ENCODE peak calls at places on chromosome 20, in eight cellular contexts. One of them, this sample, is unnamed.

GRCh38 chr20:46559685-46560440 is 9.4 kb upstream of the OCSTAMP start:
- DNase-seq in prostate gland: no peak
- DNase-seq in body of pancreas: no peak
- DNase-seq in A549: no peak
- DNase-seq in vagina: no peak
- DNase-seq in right lobe of liver: no peak
- DNase-seq in sigmoid colon: no peak
- DNase-seq in HCT116: no peak
- DNase-seq in this sample: no peak

GRCh38 chr20:38221041-38221589 is 39.4 kb downstream of the KIAA1755 start:
- DNase-seq in HCT116: peak; percentile 46
- DNase-seq in vagina: no peak
- DNase-seq in prostate gland: no peak
- DNase-seq in right lobe of liver: peak; percentile 73
- DNase-seq in A549: peak; percentile 73
- DNase-seq in body of pancreas: peak; percentile 61
- DNase-seq in sigmoid colon: peak; percentile 80
- DNase-seq in this sample: no peak

GRCh38 chr20:62627901-62628612 is 14.2 kb upstream of the SLCO4A1 start:
- DNase-seq in sigmoid colon: no peak
- DNase-seq in prostate gland: no peak
- DNase-seq in A549: no peak
- DNase-seq in vagina: no peak
- DNase-seq in HCT116: no peak
- DNase-seq in body of pancreas: no peak
- DNase-seq in right lobe of liver: peak; percentile 35
- DNase-seq in this sample: peak; percentile 49

GRCh38 chr20:62596486-62596885 is 45.8 kb upstream of the SLCO4A1 start:
- DNase-seq in body of pancreas: no peak
- DNase-seq in right lobe of liver: no peak
- DNase-seq in prostate gland: no peak
- DNase-seq in HCT116: no peak
- DNase-seq in A549: no peak
- DNase-seq in sigmoid colon: no peak
- DNase-seq in vagina: no peak
- DNase-seq in this sample: no peak

GRCh38 chr20:32452776-32453466 is 94.8 kb downstream of the ASXL1 start:
- DNase-seq in HCT116: no peak
- DNase-seq in sigmoid colon: no peak
- DNase-seq in body of pancreas: no peak
- DNase-seq in prostate gland: no peak
- DNase-seq in vagina: no peak
- DNase-seq in A549: no peak
- DNase-seq in right lobe of liver: peak; percentile 50
- DNase-seq in this sample: no peak

GRCh38 chr20:44572551-44573500 is 9.6 kb upstream of the PKIG start:
- DNase-seq in body of pancreas: no peak
- DNase-seq in HCT116: no peak
- DNase-seq in prostate gland: peak; percentile 50
- DNase-seq in right lobe of liver: no peak
- DNase-seq in vagina: no peak
- DNase-seq in A549: peak; percentile 43
- DNase-seq in sigmoid colon: peak; percentile 86
- DNase-seq in this sample: peak; percentile 73

GRCh38 chr20:63274381-63275228 is 2.0 kb downstream of the ARFGAP1 start:
- DNase-seq in A549: no peak
- DNase-seq in HCT116: no peak
- DNase-seq in vagina: no peak
- DNase-seq in sigmoid colon: no peak
- DNase-seq in body of pancreas: peak; percentile 47
- DNase-seq in right lobe of liver: no peak
- DNase-seq in prostate gland: no peak
- DNase-seq in this sample: no peak

GRCh38 chr20:45128066-45128465 is 3.8 kb upstream of the WFDC12 start:
- DNase-seq in prostate gland: no peak
- DNase-seq in body of pancreas: no peak
- DNase-seq in HCT116: no peak
- DNase-seq in sigmoid colon: no peak
- DNase-seq in right lobe of liver: no peak
- DNase-seq in A549: no peak
- DNase-seq in vagina: no peak
- DNase-seq in this sample: no peak

GRCh38 chr20:58682656-58683055 is 9.9 kb upstream of the NPEPL1 start:
- DNase-seq in vagina: no peak
- DNase-seq in sigmoid colon: no peak
- DNase-seq in prostate gland: no peak
- DNase-seq in body of pancreas: no peak
- DNase-seq in HCT116: no peak
- DNase-seq in right lobe of liver: no peak
- DNase-seq in A549: no peak
- DNase-seq in this sample: no peak

GRCh38 chr20:62202083-62202395 is 18.0 kb downstream of the HRH3 start:
- DNase-seq in prostate gland: no peak
- DNase-seq in vagina: no peak
- DNase-seq in A549: no peak
- DNase-seq in sigmoid colon: no peak
- DNase-seq in HCT116: no peak
- DNase-seq in right lobe of liver: peak; percentile 11
- DNase-seq in body of pancreas: no peak
- DNase-seq in this sample: no peak

GRCh38 chr20:43363506-43363905 is 94.2 kb upstream of the SRSF6 start:
- DNase-seq in body of pancreas: no peak
- DNase-seq in vagina: no peak
- DNase-seq in HCT116: no peak
- DNase-seq in right lobe of liver: no peak
- DNase-seq in prostate gland: no peak
- DNase-seq in sigmoid colon: no peak
- DNase-seq in A549: no peak
- DNase-seq in this sample: no peak

GRCh38 chr20:3935956-3936340 is 46.8 kb downstream of the PANK2 start:
- DNase-seq in right lobe of liver: no peak
- DNase-seq in vagina: no peak
- DNase-seq in body of pancreas: no peak
- DNase-seq in HCT116: no peak
- DNase-seq in prostate gland: no peak
- DNase-seq in A549: no peak
- DNase-seq in sigmoid colon: no peak
- DNase-seq in this sample: no peak

GRCh38 chr20:33465536-33466302 is 22.2 kb upstream of the SNTA1 start:
- DNase-seq in A549: no peak
- DNase-seq in HCT116: no peak
- DNase-seq in prostate gland: no peak
- DNase-seq in right lobe of liver: no peak
- DNase-seq in body of pancreas: no peak
- DNase-seq in sigmoid colon: peak; percentile 67
- DNase-seq in vagina: no peak
- DNase-seq in this sample: no peak

GRCh38 chr20:49563015-49563980 is 4.6 kb downstream of the PTGIS start:
- DNase-seq in right lobe of liver: no peak
- DNase-seq in HCT116: no peak
- DNase-seq in A549: no peak
- DNase-seq in prostate gland: no peak
- DNase-seq in vagina: no peak
- DNase-seq in sigmoid colon: peak; percentile 30
- DNase-seq in body of pancreas: no peak
- DNase-seq in this sample: no peak

DNA sequence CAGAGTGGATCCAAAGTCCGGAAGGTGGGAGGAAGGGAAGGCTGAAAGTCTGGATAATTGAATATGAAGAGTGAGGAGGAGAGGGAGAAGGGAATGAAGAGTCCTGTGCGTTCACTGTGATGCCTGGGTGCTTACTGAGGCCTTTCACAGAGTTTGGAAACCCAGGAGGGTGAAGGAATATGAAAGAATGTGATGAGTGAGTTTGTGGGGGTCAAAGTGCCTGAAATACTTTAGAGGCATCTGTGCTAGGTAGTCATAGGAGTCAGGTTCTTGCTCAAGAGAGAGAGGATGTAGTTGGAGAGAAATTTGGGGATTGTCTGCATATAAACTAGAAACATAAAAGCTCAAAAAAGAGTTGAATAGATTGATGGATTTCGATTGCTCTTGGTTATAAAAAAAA is 20.7 kb downstream of the NKX2-4 start:
- DNase-seq in vagina: no peak
- DNase-seq in HCT116: no peak
- DNase-seq in right lobe of liver: no peak
- DNase-seq in prostate gland: no peak
- DNase-seq in sigmoid colon: no peak
- DNase-seq in body of pancreas: no peak
- DNase-seq in A549: no peak
- DNase-seq in this sample: no peak
- H3K4me1 ChIP-seq in vagina: peaks cover 7% of the 10 kb centered on the region
- H3K4me1 ChIP-seq in HCT116: no peaks in the 10 kb centered on the region
- H3K4me1 ChIP-seq in right lobe of liver: peaks cover 8% of the 10 kb centered on the region
- H3K4me1 ChIP-seq in prostate gland: no peaks in the 10 kb centered on the region
- H3K4me1 ChIP-seq in sigmoid colon: no peaks in the 10 kb centered on the region
- H3K4me1 ChIP-seq in body of pancreas: peaks cover 10% of the 10 kb centered on the region
- H3K4me1 ChIP-seq in A549: peaks cover 16% of the 10 kb centered on the region
- H3K4me1 ChIP-seq in this sample: peaks cover 3% of the 10 kb centered on the region

GRCh38 chr20:2698912-2699311 is 6.3 kb downstream of the EBF4 start:
- DNase-seq in right lobe of liver: no peak
- DNase-seq in A549: no peak
- DNase-seq in sigmoid colon: peak; percentile 48
- DNase-seq in HCT116: no peak
- DNase-seq in vagina: no peak
- DNase-seq in prostate gland: peak; percentile 1
- DNase-seq in body of pancreas: no peak
- DNase-seq in this sample: no peak

GRCh38 chr20:2700913-2701620 is 8.5 kb downstream of the EBF4 start:
- DNase-seq in sigmoid colon: no peak
- DNase-seq in vagina: no peak
- DNase-seq in right lobe of liver: no peak
- DNase-seq in A549: no peak
- DNase-seq in HCT116: no peak
- DNase-seq in body of pancreas: no peak
- DNase-seq in prostate gland: no peak
- DNase-seq in this sample: no peak

GRCh38 chr20:2701671-2702081 is 9.1 kb downstream of the EBF4 start:
- DNase-seq in sigmoid colon: no peak
- DNase-seq in body of pancreas: no peak
- DNase-seq in HCT116: no peak
- DNase-seq in right lobe of liver: no peak
- DNase-seq in vagina: no peak
- DNase-seq in A549: no peak
- DNase-seq in prostate gland: no peak
- DNase-seq in this sample: no peak

GRCh38 chr20:2698186-2698817 is 5.7 kb downstream of the EBF4 start:
- DNase-seq in body of pancreas: no peak
- DNase-seq in right lobe of liver: no peak
- DNase-seq in vagina: peak; percentile 80
- DNase-seq in HCT116: no peak
- DNase-seq in prostate gland: peak; percentile 2
- DNase-seq in A549: no peak
- DNase-seq in sigmoid colon: peak; percentile 61
- DNase-seq in this sample: peak; percentile 8

DNA sequence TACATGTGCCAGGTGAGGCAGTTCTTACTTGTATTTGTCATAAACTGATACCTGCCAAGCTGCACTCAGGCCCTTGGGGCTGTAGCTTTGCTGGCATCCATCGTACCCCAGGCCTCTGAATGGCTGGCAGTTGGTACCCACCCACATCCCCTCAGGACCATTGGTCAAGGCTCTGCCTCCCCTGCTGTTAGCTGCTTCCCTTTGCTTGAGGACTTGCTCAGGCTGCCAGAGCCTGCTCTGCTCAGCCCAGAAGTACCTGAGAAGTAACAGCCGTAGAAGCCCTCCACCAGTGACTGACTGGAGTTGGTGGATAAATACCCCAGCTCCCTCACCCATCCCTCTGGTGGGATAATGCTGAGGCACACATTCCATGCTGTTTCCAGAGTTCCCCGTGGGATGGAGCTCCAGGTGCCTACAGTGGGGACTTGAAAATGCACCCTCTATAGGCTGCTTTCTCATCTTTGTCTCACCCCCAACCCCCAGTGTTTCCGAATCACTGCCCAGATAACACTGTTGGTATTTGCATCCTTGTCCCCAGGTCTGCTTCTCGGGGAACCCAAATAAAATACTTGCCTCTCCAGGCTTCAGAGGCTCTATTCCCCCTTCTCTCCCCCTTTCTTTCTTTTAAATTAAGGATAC is 7.3 kb downstream of the EBF4 start:
- DNase-seq in HCT116: no peak
- DNase-seq in body of pancreas: no peak
- DNase-seq in prostate gland: no peak
- DNase-seq in A549: no peak
- DNase-seq in sigmoid colon: no peak
- DNase-seq in right lobe of liver: no peak
- DNase-seq in vagina: no peak
- DNase-seq in this sample: no peak
- TF ChIP-seq POLR2A in HCT116: no peak
- TF ChIP-seq POLR2A in body of pancreas: no peak
- TF ChIP-seq POLR2A in prostate gland: no peak
- TF ChIP-seq POLR2A in A549: no peak
- TF ChIP-seq POLR2A in sigmoid colon: no peak
- TF ChIP-seq POLR2A in right lobe of liver: no peak
- TF ChIP-seq POLR2A in vagina: no peak
- TF ChIP-seq POLR2A in this sample: no peak

GRCh38 chr20:57326667-57327455 is 2.7 kb upstream of the SPO11 start:
- DNase-seq in body of pancreas: no peak
- DNase-seq in vagina: no peak
- DNase-seq in right lobe of liver: no peak
- DNase-seq in sigmoid colon: no peak
- DNase-seq in HCT116: peak; percentile 33
- DNase-seq in prostate gland: peak; percentile 62
- DNase-seq in A549: no peak
- DNase-seq in this sample: peak; percentile 77
- H3K4me1 ChIP-seq in body of pancreas: no peaks in the 10 kb centered on the region
- H3K4me1 ChIP-seq in vagina: peaks cover 21% of the 10 kb centered on the region
- H3K4me1 ChIP-seq in right lobe of liver: no peaks in the 10 kb centered on the region
- H3K4me1 ChIP-seq in sigmoid colon: no peaks in the 10 kb centered on the region
- H3K4me1 ChIP-seq in HCT116: peaks cover 21% of the 10 kb centered on the region
- H3K4me1 ChIP-seq in prostate gland: no peaks in the 10 kb centered on the region
- H3K4me1 ChIP-seq in A549: no peaks in the 10 kb centered on the region
- H3K4me1 ChIP-seq in this sample: peaks cover 7% of the 10 kb centered on the region

DNA sequence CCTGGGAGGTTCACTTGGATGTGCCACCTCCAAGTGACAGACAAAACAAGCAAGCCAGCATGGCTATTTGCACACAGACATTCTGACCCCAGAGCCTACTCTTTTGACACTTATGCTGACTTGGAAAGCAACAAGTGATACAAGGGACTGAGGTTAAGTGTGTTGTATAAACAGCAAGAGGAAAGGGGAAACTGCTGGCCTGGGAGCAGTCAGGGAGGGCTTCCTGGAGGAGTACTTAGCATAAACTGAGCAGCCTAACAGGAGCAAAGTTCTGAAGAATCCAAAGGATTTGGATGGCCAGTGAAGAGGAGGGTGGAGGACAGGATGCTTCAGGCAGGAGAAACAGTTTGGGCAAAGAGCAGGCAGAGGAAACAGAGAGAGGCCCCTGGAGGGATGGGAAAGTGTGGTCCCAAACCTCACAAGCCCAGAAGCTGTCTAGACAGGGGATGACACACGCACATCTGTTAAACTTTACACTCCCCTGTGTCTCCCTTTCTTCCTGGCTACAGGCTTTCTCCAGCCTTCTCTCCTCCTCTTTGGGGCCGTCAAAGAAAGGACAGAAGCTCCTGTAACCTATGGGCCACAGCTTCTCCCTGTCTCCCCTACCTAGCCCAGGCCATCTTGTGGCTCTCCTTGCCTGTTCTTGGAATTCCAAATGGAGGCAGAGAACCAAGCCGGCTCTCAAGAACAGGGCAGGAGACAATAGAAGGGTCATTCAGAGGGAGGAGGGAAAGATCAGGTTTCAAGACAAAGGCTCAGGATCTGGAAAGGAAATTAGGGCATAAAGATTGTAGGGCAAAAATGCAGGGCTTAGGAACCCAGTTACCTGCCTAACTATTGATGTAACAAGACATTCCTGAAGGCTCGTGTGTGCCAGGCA is 19.3 kb downstream of the SULF2 start:
- DNase-seq in sigmoid colon: no peak
- DNase-seq in right lobe of liver: no peak
- DNase-seq in vagina: no peak
- DNase-seq in HCT116: no peak
- DNase-seq in A549: peak; percentile 33
- DNase-seq in body of pancreas: no peak
- DNase-seq in prostate gland: no peak
- DNase-seq in this sample: no peak
- TF ChIP-seq POLR2A in sigmoid colon: no peak
- TF ChIP-seq POLR2A in right lobe of liver: no peak
- TF ChIP-seq POLR2A in vagina: no peak
- TF ChIP-seq POLR2A in HCT116: no peak
- TF ChIP-seq POLR2A in A549: no peak
- TF ChIP-seq POLR2A in body of pancreas: no peak
- TF ChIP-seq POLR2A in prostate gland: no peak
- TF ChIP-seq POLR2A in this sample: no peak